ENCODE peak calls at places on chromosome 11, in seven cellular contexts. V, Y, O, A, X, S and M are unnamed samples.

GRCh38 chr11:120212259-120212888 is 1.5 kb downstream of the OAF start:
- DNase-seq in V (no peak), Y (no peak), O (peak; percentile 36), A (no peak), X (peak; percentile 48), S (peak; percentile 54), M (no peak)

GRCh38 chr11:57515332-57516060 is at the start of gene SLC43A1:
- DNase-seq in V (peak; percentile 28), Y (no peak), O (peak; percentile 57), A (peak; percentile 59), X (peak; percentile 46), S (peak; percentile 74), M (peak; percentile 68)

GRCh38 chr11:122098223-122098980 is 17.6 kb downstream of the BLID start:
- DNase-seq in V (no peak), Y (no peak), O (no peak), A (no peak), X (peak; percentile 49), S (no peak), M (no peak)

GRCh38 chr11:31676280-31676982 is 134.7 kb downstream of the PAX6 start:
- DNase-seq in V (no peak), Y (no peak), O (no peak), A (no peak), X (no peak), S (no peak), M (no peak)

GRCh38 chr11:44172966-44173365 is 77.5 kb downstream of the EXT2 start:
- DNase-seq in V (no peak), Y (no peak), O (no peak), A (no peak), X (no peak), S (no peak), M (no peak)

GRCh38 chr11:45089845-45090499 is 56.5 kb upstream of the PRDM11 start:
- DNase-seq in V (no peak), Y (no peak), O (peak; percentile 79), A (peak; percentile 63), X (peak; percentile 48), S (no peak), M (no peak)

GRCh38 chr11:134386945-134387344 is 25.1 kb downstream of the B3GAT1 start:
- DNase-seq in V (no peak), Y (no peak), O (no peak), A (no peak), X (no peak), S (no peak), M (no peak)

GRCh38 chr11:60912223-60912850 is 1.6 kb upstream of the TMEM109 start:
- DNase-seq in V (no peak), Y (no peak), O (peak; percentile 35), A (peak; percentile 69), X (no peak), S (no peak), M (no peak)

GRCh38 chr11:69841859-69842698 is 22.9 kb upstream of the FGF3 start:
- DNase-seq in V (peak; percentile 42), Y (peak; percentile 49), O (peak; percentile 72), A (peak; percentile 35), X (peak; percentile 69), S (no peak), M (no peak)

GRCh38 chr11:88531776-88532175 is 194.2 kb upstream of the CTSC start:
- DNase-seq in V (no peak), Y (no peak), O (no peak), A (no peak), X (no peak), S (no peak), M (no peak)

GRCh38 chr11:110716361-110716760 is 4.1 kb upstream of the ARHGAP20 start:
- DNase-seq in V (no peak), Y (no peak), O (no peak), A (no peak), X (no peak), S (no peak), M (no peak)

GRCh38 chr11:98549571-98549970 is 471.2 kb upstream of the CNTN5 start:
- DNase-seq in V (no peak), Y (no peak), O (no peak), A (no peak), X (no peak), S (no peak), M (no peak)

GRCh38 chr11:63802637-63803414 is 10.4 kb upstream of the SPINDOC start:
- DNase-seq in V (no peak), Y (peak; percentile 72), O (no peak), A (no peak), X (peak; percentile 90), S (no peak), M (no peak)

GRCh38 chr11:79705648-79706047 is 264.8 kb upstream of the TENM4 start:
- DNase-seq in V (no peak), Y (no peak), O (no peak), A (no peak), X (no peak), S (no peak), M (no peak)

GRCh38 chr11:35288817-35289541 is 130.4 kb downstream of the SLC1A2 start:
- DNase-seq in V (peak; percentile 35), Y (no peak), O (no peak), A (no peak), X (peak; percentile 45), S (no peak), M (no peak)

GRCh38 chr11:80365980-80366379 is 925.1 kb upstream of the TENM4 start:
- DNase-seq in V (no peak), Y (no peak), O (no peak), A (no peak), X (no peak), S (no peak), M (no peak)

GRCh38 chr11:62108017-62108750 is 15.6 kb upstream of the INCENP start:
- DNase-seq in V (peak; percentile 65), Y (peak; percentile 59), O (peak; percentile 92), A (peak; percentile 84), X (peak; percentile 85), S (peak; percentile 69), M (peak; percentile 86)

GRCh38 chr11:60310407-60310998 is 16.6 kb upstream of the MS4A6E start:
- DNase-seq in V (no peak), Y (no peak), O (no peak), A (no peak), X (no peak), S (no peak), M (no peak)

GRCh38 chr11:111093061-111093460 is 152.5 kb upstream of the POU2AF2 start:
- DNase-seq in V (no peak), Y (no peak), O (no peak), A (no peak), X (no peak), S (no peak), M (no peak)

GRCh38 chr11:44624761-44625221 is 59.3 kb downstream of the CD82 start:
- DNase-seq in V (no peak), Y (no peak), O (no peak), A (no peak), X (no peak), S (no peak), M (no peak)

GRCh38 chr11:32092581-32093170 is 1.8 kb downstream of the RCN1 start:
- DNase-seq in V (no peak), Y (no peak), O (peak; percentile 51), A (peak; percentile 69), X (no peak), S (no peak), M (no peak)

GRCh38 chr11:79675081-79675480 is 234.3 kb upstream of the TENM4 start:
- DNase-seq in V (no peak), Y (no peak), O (no peak), A (no peak), X (no peak), S (no peak), M (no peak)

GRCh38 chr11:35734669-35735068 is 72.1 kb downstream of the TRIM44 start:
- DNase-seq in V (no peak), Y (no peak), O (no peak), A (no peak), X (no peak), S (no peak), M (no peak)

GRCh38 chr11:76823481-76824028 is 37.2 kb upstream of the ACER3 start:
- DNase-seq in V (no peak), Y (peak; percentile 88), O (peak; percentile 52), A (no peak), X (peak; percentile 99), S (no peak), M (no peak)

GRCh38 chr11:116219171-116219635 is 553.6 kb downstream of the BUD13 start:
- DNase-seq in V (no peak), Y (no peak), O (no peak), A (no peak), X (no peak), S (peak; percentile 51), M (peak; percentile 23)

GRCh38 chr11:103483996-103484395 is 374.8 kb downstream of the DYNC2H1 start:
- DNase-seq in V (no peak), Y (no peak), O (no peak), A (no peak), X (peak; percentile 56), S (no peak), M (no peak)

GRCh38 chr11:25734592-25735211 is 597.2 kb upstream of the ANO3 start:
- DNase-seq in V (peak; percentile 67), Y (no peak), O (peak; percentile 88), A (peak; percentile 65), X (peak; percentile 58), S (peak; percentile 12), M (peak; percentile 45)

GRCh38 chr11:46845440-46845739 is 690 bp downstream of the CKAP5 start:
- DNase-seq in V (peak; percentile 71), Y (no peak), O (no peak), A (no peak), X (no peak), S (no peak), M (no peak)

GRCh38 chr11:129750343-129751292 is 65.0 kb upstream of the TMEM45B start:
- DNase-seq in V (peak; percentile 81), Y (peak; percentile 74), O (peak; percentile 82), A (peak; percentile 91), X (peak; percentile 89), S (peak; percentile 82), M (peak; percentile 88)

GRCh38 chr11:6755303-6755952 is 16.3 kb downstream of the OR2AG2 start:
- DNase-seq in V (peak; percentile 38), Y (peak; percentile 24), O (peak; percentile 72), A (peak; percentile 67), X (peak; percentile 60), S (peak; percentile 37), M (peak; percentile 67)

GRCh38 chr11:73978576-73979086 is 4.0 kb downstream of the UCP2 start:
- DNase-seq in V (no peak), Y (no peak), O (no peak), A (no peak), X (no peak), S (no peak), M (no peak)
- H3K4me1 ChIP-seq in V (peaks cover 42% of the 10 kb centered on the region), Y (peaks cover 38% of the 10 kb centered on the region), O (peaks cover 25% of the 10 kb centered on the region), A (peaks cover 27% of the 10 kb centered on the region), X (peaks cover 34% of the 10 kb centered on the region), S (peaks cover 17% of the 10 kb centered on the region), M (peaks cover 4% of the 10 kb centered on the region)

GRCh38 chr11:124867700-124868099 is 2.5 kb downstream of the ROBO3 start:
- DNase-seq in V (peak; percentile 22), Y (peak; percentile 13), O (peak; percentile 74), A (peak; percentile 78), X (peak; percentile 64), S (peak; percentile 87), M (peak; percentile 53)
- TF ChIP-seq EZH2phosphoT487 in V (no peak), Y (no peak), O (no peak), A (no peak), X (no peak), S (no peak), M (no peak)

GRCh38 chr11:71245601-71246391 is 6.6 kb downstream of the SHANK2 start:
- DNase-seq in V (no peak), Y (no peak), O (peak; percentile 82), A (no peak), X (no peak), S (peak; percentile 7), M (no peak)
- H3K4me1 ChIP-seq in V (no peaks in the 10 kb centered on the region), Y (no peaks in the 10 kb centered on the region), O (peaks cover 81% of the 10 kb centered on the region), A (peaks cover 41% of the 10 kb centered on the region), X (peaks cover 7% of the 10 kb centered on the region), S (no peaks in the 10 kb centered on the region), M (peaks cover 32% of the 10 kb centered on the region)

GRCh38 chr11:114058871-114059277 is 637 bp upstream of the ZBTB16 start:
- DNase-seq in V (no peak), Y (no peak), O (peak; percentile 57), A (peak; percentile 62), X (no peak), S (no peak), M (peak; percentile 42)
- TF ChIP-seq EZH2phosphoT487 in V (no peak), Y (no peak), O (no peak), A (no peak), X (peak; percentile 62), S (no peak), M (no peak)